ENCODE peak calls at places on chromosomes 6 and 20, in nine cellular contexts. One of them, this sample, is unnamed. For H3K4me1, the result is how much of the 10 kb centered on the place peaks cover.

GRCh38 chr6:39411465-39411864 is 89.0 kb upstream of the KCNK16 start:
- DNase-seq in sigmoid colon: no peak
- DNase-seq in upper lobe of left lung: no peak
- DNase-seq in K562: no peak
- DNase-seq in HCT116: no peak
- DNase-seq in transverse colon: no peak
- DNase-seq in Panc1: no peak
- DNase-seq in SK-N-SH: no peak
- DNase-seq in H1: no peak
- DNase-seq in this sample: no peak

GRCh38 chr6:56483929-56484328 is 158.8 kb downstream of the DST start:
- DNase-seq in HCT116: no peak
- DNase-seq in H1: no peak
- DNase-seq in sigmoid colon: no peak
- DNase-seq in transverse colon: no peak
- DNase-seq in upper lobe of left lung: no peak
- DNase-seq in SK-N-SH: no peak
- DNase-seq in Panc1: no peak
- DNase-seq in K562: no peak
- DNase-seq in this sample: no peak

GRCh38 chr20:51176846-51177245 is 153.9 kb upstream of the KCNG1 start:
- DNase-seq in Panc1: no peak
- DNase-seq in sigmoid colon: no peak
- DNase-seq in upper lobe of left lung: no peak
- DNase-seq in HCT116: no peak
- DNase-seq in SK-N-SH: no peak
- DNase-seq in transverse colon: no peak
- DNase-seq in K562: peak
- DNase-seq in H1: no peak
- DNase-seq in this sample: no peak

GRCh38 chr6:75363304-75363703 is 78.7 kb upstream of the TMEM30A start:
- DNase-seq in Panc1: no peak
- DNase-seq in SK-N-SH: no peak
- DNase-seq in upper lobe of left lung: no peak
- DNase-seq in K562: no peak
- DNase-seq in sigmoid colon: no peak
- DNase-seq in H1: no peak
- DNase-seq in transverse colon: no peak
- DNase-seq in HCT116: no peak
- DNase-seq in this sample: no peak

GRCh38 chr6:41256383-41256782 is 28.2 kb downstream of the TREML4 start:
- DNase-seq in transverse colon: no peak
- DNase-seq in upper lobe of left lung: no peak
- DNase-seq in Panc1: no peak
- DNase-seq in H1: no peak
- DNase-seq in HCT116: no peak
- DNase-seq in K562: no peak
- DNase-seq in sigmoid colon: no peak
- DNase-seq in SK-N-SH: no peak
- DNase-seq in this sample: no peak

GRCh38 chr6:46490425-46491200 is 636 bp downstream of the RCAN2 start:
- DNase-seq in upper lobe of left lung: peak
- DNase-seq in transverse colon: peak
- DNase-seq in K562: no peak
- DNase-seq in Panc1: no peak
- DNase-seq in SK-N-SH: peak
- DNase-seq in sigmoid colon: peak
- DNase-seq in H1: no peak
- DNase-seq in HCT116: no peak
- DNase-seq in this sample: no peak

GRCh38 chr6:130624046-130624445 is 203.2 kb upstream of the SMLR1 start:
- DNase-seq in K562: no peak
- DNase-seq in SK-N-SH: no peak
- DNase-seq in sigmoid colon: no peak
- DNase-seq in HCT116: no peak
- DNase-seq in transverse colon: no peak
- DNase-seq in H1: no peak
- DNase-seq in Panc1: no peak
- DNase-seq in upper lobe of left lung: no peak
- DNase-seq in this sample: no peak

GRCh38 chr20:38833154-38833856 is 27.8 kb downstream of the PPP1R16B start:
- DNase-seq in upper lobe of left lung: no peak
- DNase-seq in SK-N-SH: no peak
- DNase-seq in K562: no peak
- DNase-seq in HCT116: no peak
- DNase-seq in sigmoid colon: no peak
- DNase-seq in transverse colon: no peak
- DNase-seq in H1: no peak
- DNase-seq in Panc1: no peak
- DNase-seq in this sample: no peak

GRCh38 chr20:53707341-53708102 is 113.9 kb upstream of the ZNF217 start:
- DNase-seq in Panc1: no peak
- DNase-seq in upper lobe of left lung: no peak
- DNase-seq in H1: no peak
- DNase-seq in K562: no peak
- DNase-seq in HCT116: no peak
- DNase-seq in sigmoid colon: no peak
- DNase-seq in SK-N-SH: no peak
- DNase-seq in transverse colon: no peak
- DNase-seq in this sample: no peak

GRCh38 chr6:54244430-54244829 is 63.8 kb upstream of the TINAG start:
- DNase-seq in SK-N-SH: peak
- DNase-seq in upper lobe of left lung: no peak
- DNase-seq in sigmoid colon: no peak
- DNase-seq in H1: no peak
- DNase-seq in transverse colon: no peak
- DNase-seq in Panc1: no peak
- DNase-seq in HCT116: peak
- DNase-seq in K562: no peak
- DNase-seq in this sample: no peak

GRCh38 chr6:42251911-42252637 is 34.4 kb upstream of the MRPS10 start:
- DNase-seq in HCT116: no peak
- DNase-seq in transverse colon: peak
- DNase-seq in H1: no peak
- DNase-seq in sigmoid colon: peak
- DNase-seq in K562: no peak
- DNase-seq in upper lobe of left lung: no peak
- DNase-seq in Panc1: no peak
- DNase-seq in SK-N-SH: peak
- DNase-seq in this sample: no peak

GRCh38 chr20:57389695-57390603 is 1.2 kb upstream of the RBM38 start:
- DNase-seq in sigmoid colon: peak
- DNase-seq in SK-N-SH: no peak
- DNase-seq in Panc1: no peak
- DNase-seq in H1: no peak
- DNase-seq in K562: peak
- DNase-seq in upper lobe of left lung: peak
- DNase-seq in HCT116: no peak
- DNase-seq in transverse colon: peak
- DNase-seq in this sample: no peak

GRCh38 chr6:108562503-108562993 is 1.8 kb downstream of the FOXO3 start:
- DNase-seq in SK-N-SH: peak
- DNase-seq in upper lobe of left lung: peak
- DNase-seq in H1: peak
- DNase-seq in Panc1: peak
- DNase-seq in K562: peak
- DNase-seq in sigmoid colon: peak
- DNase-seq in transverse colon: peak
- DNase-seq in HCT116: peak
- DNase-seq in this sample: no peak

GRCh38 chr20:33411711-33412483 is 10.6 kb upstream of the CDK5RAP1 start:
- DNase-seq in upper lobe of left lung: peak
- DNase-seq in H1: no peak
- DNase-seq in sigmoid colon: no peak
- DNase-seq in K562: no peak
- DNase-seq in Panc1: no peak
- DNase-seq in HCT116: no peak
- DNase-seq in transverse colon: no peak
- DNase-seq in SK-N-SH: no peak
- DNase-seq in this sample: no peak

GRCh38 chr6:25698631-25699030 is 46.6 kb downstream of the SCGN start:
- DNase-seq in K562: peak
- DNase-seq in Panc1: no peak
- DNase-seq in transverse colon: no peak
- DNase-seq in upper lobe of left lung: no peak
- DNase-seq in HCT116: no peak
- DNase-seq in H1: no peak
- DNase-seq in sigmoid colon: no peak
- DNase-seq in SK-N-SH: no peak
- DNase-seq in this sample: no peak

GRCh38 chr6:63556369-63556768 is 15.9 kb upstream of the LOC128125822 start:
- DNase-seq in Panc1: no peak
- DNase-seq in upper lobe of left lung: no peak
- DNase-seq in sigmoid colon: no peak
- DNase-seq in SK-N-SH: no peak
- DNase-seq in transverse colon: no peak
- DNase-seq in HCT116: no peak
- DNase-seq in K562: no peak
- DNase-seq in H1: no peak
- DNase-seq in this sample: no peak

GRCh38 chr6:33314943-33315752 is 1.3 kb upstream of the TAPBP start:
- DNase-seq in HCT116: no peak
- DNase-seq in SK-N-SH: peak
- DNase-seq in upper lobe of left lung: peak
- DNase-seq in H1: no peak
- DNase-seq in transverse colon: peak
- DNase-seq in Panc1: no peak
- DNase-seq in sigmoid colon: peak
- DNase-seq in K562: peak
- DNase-seq in this sample: peak

GRCh38 chr6:37781788-37782187 is 37.7 kb upstream of the ZFAND3 start:
- DNase-seq in K562: no peak
- DNase-seq in Panc1: no peak
- DNase-seq in sigmoid colon: no peak
- DNase-seq in HCT116: no peak
- DNase-seq in transverse colon: no peak
- DNase-seq in SK-N-SH: no peak
- DNase-seq in upper lobe of left lung: no peak
- DNase-seq in H1: no peak
- DNase-seq in this sample: no peak

GRCh38 chr6:148746363-148747144 is at the start of gene UST:
- DNase-seq in upper lobe of left lung: peak
- DNase-seq in SK-N-SH: peak
- DNase-seq in transverse colon: peak
- DNase-seq in H1: peak
- DNase-seq in HCT116: peak
- DNase-seq in Panc1: no peak
- DNase-seq in sigmoid colon: peak
- DNase-seq in K562: peak
- DNase-seq in this sample: peak
- TF ChIP-seq POLR2AphosphoS5 in upper lobe of left lung: peak
- TF ChIP-seq POLR2AphosphoS5 in SK-N-SH: no peak
- TF ChIP-seq POLR2AphosphoS5 in transverse colon: peak
- TF ChIP-seq POLR2AphosphoS5 in H1: no peak
- TF ChIP-seq POLR2AphosphoS5 in HCT116: peak
- TF ChIP-seq POLR2AphosphoS5 in Panc1: no peak
- TF ChIP-seq POLR2AphosphoS5 in sigmoid colon: peak
- TF ChIP-seq POLR2AphosphoS5 in K562: no peak
- TF ChIP-seq POLR2AphosphoS5 in this sample: peak

DNA sequence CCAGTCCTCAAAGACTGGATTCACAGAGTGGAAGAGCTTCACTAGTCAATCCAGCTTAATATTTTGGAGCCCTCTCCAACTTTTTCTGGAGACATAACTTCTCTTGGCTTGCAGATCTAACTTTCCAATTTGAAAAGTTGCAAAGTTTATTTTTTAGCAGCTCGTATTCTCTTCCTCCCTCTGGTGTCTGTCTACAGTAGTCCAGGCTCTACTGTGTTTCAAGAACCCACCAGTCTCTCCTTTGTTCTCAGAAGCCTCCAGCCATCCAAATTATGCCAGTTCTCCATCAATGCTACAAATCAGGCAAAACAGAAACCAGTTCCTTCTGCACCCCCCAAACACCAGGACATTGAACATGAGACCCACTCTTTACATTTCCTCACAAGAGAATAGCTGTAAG is 376.1 kb upstream of the OPRM1 start:
- DNase-seq in K562: no peak
- DNase-seq in Panc1: no peak
- DNase-seq in transverse colon: no peak
- DNase-seq in sigmoid colon: no peak
- DNase-seq in SK-N-SH: no peak
- DNase-seq in H1: no peak
- DNase-seq in upper lobe of left lung: no peak
- DNase-seq in HCT116: no peak
- DNase-seq in this sample: no peak
- TF ChIP-seq CTCF in K562: no peak
- TF ChIP-seq CTCF in Panc1: no peak
- TF ChIP-seq CTCF in transverse colon: no peak
- TF ChIP-seq CTCF in sigmoid colon: no peak
- TF ChIP-seq CTCF in SK-N-SH: no peak
- TF ChIP-seq CTCF in H1: no peak
- TF ChIP-seq CTCF in upper lobe of left lung: no peak
- TF ChIP-seq CTCF in HCT116: no peak
- TF ChIP-seq CTCF in this sample: no peak

GRCh38 chr6:6749791-6750434 is 161.4 kb downstream of the LY86 start:
- DNase-seq in K562: peak
- DNase-seq in upper lobe of left lung: peak
- DNase-seq in H1: no peak
- DNase-seq in transverse colon: peak
- DNase-seq in sigmoid colon: peak
- DNase-seq in HCT116: peak
- DNase-seq in SK-N-SH: no peak
- DNase-seq in Panc1: no peak
- DNase-seq in this sample: no peak

GRCh38 chr6:6748001-6748400 is 159.5 kb downstream of the LY86 start:
- DNase-seq in SK-N-SH: no peak
- DNase-seq in HCT116: no peak
- DNase-seq in Panc1: no peak
- DNase-seq in sigmoid colon: no peak
- DNase-seq in K562: no peak
- DNase-seq in transverse colon: no peak
- DNase-seq in H1: no peak
- DNase-seq in upper lobe of left lung: no peak
- DNase-seq in this sample: no peak

GRCh38 chr6:6746970-6747338 is 158.4 kb downstream of the LY86 start:
- DNase-seq in H1: no peak
- DNase-seq in upper lobe of left lung: no peak
- DNase-seq in K562: no peak
- DNase-seq in sigmoid colon: no peak
- DNase-seq in transverse colon: no peak
- DNase-seq in Panc1: no peak
- DNase-seq in SK-N-SH: no peak
- DNase-seq in HCT116: no peak
- DNase-seq in this sample: no peak

GRCh38 chr6:6746334-6746969 is 157.9 kb downstream of the LY86 start:
- DNase-seq in K562: no peak
- DNase-seq in sigmoid colon: no peak
- DNase-seq in Panc1: no peak
- DNase-seq in H1: no peak
- DNase-seq in SK-N-SH: no peak
- DNase-seq in transverse colon: no peak
- DNase-seq in HCT116: no peak
- DNase-seq in upper lobe of left lung: no peak
- DNase-seq in this sample: no peak

GRCh38 chr6:6747371-6747770 is 158.9 kb downstream of the LY86 start:
- DNase-seq in H1: no peak
- DNase-seq in HCT116: no peak
- DNase-seq in SK-N-SH: no peak
- DNase-seq in Panc1: no peak
- DNase-seq in transverse colon: no peak
- DNase-seq in K562: no peak
- DNase-seq in sigmoid colon: no peak
- DNase-seq in upper lobe of left lung: no peak
- DNase-seq in this sample: no peak
- H3K4me1 ChIP-seq in H1: under half
- H3K4me1 ChIP-seq in HCT116: under half
- H3K4me1 ChIP-seq in SK-N-SH: under half
- H3K4me1 ChIP-seq in Panc1: under half
- H3K4me1 ChIP-seq in transverse colon: under half
- H3K4me1 ChIP-seq in K562: under half
- H3K4me1 ChIP-seq in sigmoid colon: under half
- H3K4me1 ChIP-seq in upper lobe of left lung: under half
- H3K4me1 ChIP-seq in this sample: under half

GRCh38 chr6:167760979-167761793 is 65.5 kb upstream of the AFDN start:
- DNase-seq in upper lobe of left lung: no peak
- DNase-seq in sigmoid colon: peak
- DNase-seq in H1: no peak
- DNase-seq in transverse colon: no peak
- DNase-seq in K562: no peak
- DNase-seq in HCT116: no peak
- DNase-seq in SK-N-SH: no peak
- DNase-seq in Panc1: no peak
- DNase-seq in this sample: no peak
- TF ChIP-seq POLR2AphosphoS5 in upper lobe of left lung: peak
- TF ChIP-seq POLR2AphosphoS5 in sigmoid colon: peak
- TF ChIP-seq POLR2AphosphoS5 in H1: no peak
- TF ChIP-seq POLR2AphosphoS5 in transverse colon: no peak
- TF ChIP-seq POLR2AphosphoS5 in K562: no peak
- TF ChIP-seq POLR2AphosphoS5 in HCT116: no peak
- TF ChIP-seq POLR2AphosphoS5 in SK-N-SH: no peak
- TF ChIP-seq POLR2AphosphoS5 in Panc1: no peak
- TF ChIP-seq POLR2AphosphoS5 in this sample: peak